ENCODE peak calls at places on chromosomes 5 and 9, in ten cellular contexts. D is HEK293T; F is GM23248; A is heart right ventricle; X is activated CD4-positive, alpha-beta T cell treated with anti-CD3 and anti-CD28 coated beads, Interleukin-2, amount 50 U/mL, for 1 hour; R is AML-193; P is NCI-H345; C is AG04449; Q is T-helper 9 cell; U is aorta. L is an unnamed sample.

GRCh38 chr5:66807743-66808142 is 211.6 kb downstream of the MAST4 start:
- DNase-seq in D (peak), F (peak), A (no peak), X (no peak), R (no peak), P (peak), C (no peak), Q (no peak), U (no peak), L (no peak)

GRCh38 chr9:1939926-1940368 is 75.2 kb upstream of the SMARCA2 start:
- DNase-seq in D (peak), F (peak), A (no peak), X (peak), R (peak), P (peak), C (no peak), Q (no peak), U (no peak), L (no peak)

GRCh38 chr9:117963493-117963892 is 259.3 kb downstream of the TLR4 start:
- DNase-seq in D (no peak), F (no peak), A (no peak), X (no peak), R (no peak), P (no peak), C (no peak), Q (no peak), U (no peak), L (no peak)

GRCh38 chr5:156929366-156929948 is 33.6 kb downstream of the TIMD4 start:
- DNase-seq in D (no peak), F (no peak), A (no peak), X (no peak), R (no peak), P (no peak), C (no peak), Q (no peak), U (no peak), L (no peak)

GRCh38 chr9:70435948-70436347 is 21.5 kb upstream of the KLF9 start:
- DNase-seq in D (no peak), F (peak), A (no peak), X (no peak), R (no peak), P (no peak), C (no peak), Q (no peak), U (no peak), L (no peak)

GRCh38 chr5:10653751-10654400 is 90.0 kb downstream of the ANKRD33B start:
- DNase-seq in D (no peak), F (no peak), A (no peak), X (no peak), R (no peak), P (no peak), C (no peak), Q (no peak), U (no peak), L (no peak)

GRCh38 chr5:123262275-123262823 is 160.9 kb downstream of the CEP120 start:
- DNase-seq in D (no peak), F (peak), A (no peak), X (no peak), R (no peak), P (no peak), C (no peak), Q (no peak), U (no peak), L (no peak)

GRCh38 chr9:134949681-134950403 is 32.1 kb upstream of the FCN1 start:
- DNase-seq in D (no peak), F (no peak), A (no peak), X (no peak), R (no peak), P (no peak), C (no peak), Q (no peak), U (peak), L (no peak)

GRCh38 chr9:15278290-15278689 is 28.7 kb downstream of the TTC39B start:
- DNase-seq in D (no peak), F (no peak), A (no peak), X (no peak), R (no peak), P (no peak), C (no peak), Q (no peak), U (no peak), L (no peak)

GRCh38 chr5:108747111-108748009 is at the start of gene FER:
- DNase-seq in D (peak), F (peak), A (no peak), X (peak), R (peak), P (no peak), C (no peak), Q (peak), U (no peak), L (no peak)

L was measured in breast epithelium.